ENCODE peak calls at places on chromosomes 4 and X, in five cellular contexts. J, G, O, W and C are unnamed samples.

GRCh38 chr4:24312261-24312913 is 272.0 kb downstream of the DHX15 start:
- DNase-seq in J (no peak), O (no peak), W (no peak), G (no peak), C (no peak)

GRCh38 chrX:13499736-13500135 is 69.7 kb upstream of the EGFL6 start:
- DNase-seq in G (no peak), J (no peak), W (no peak), O (no peak), C (no peak)

GRCh38 chrX:41862562-41863184 is 60.7 kb downstream of the CASK start:
- DNase-seq in O (peak; percentile 5), G (no peak), J (no peak), W (no peak), C (no peak)

GRCh38 chrX:139842326-139843175 is 90.3 kb downstream of the ATP11C start:
- DNase-seq in J (no peak), O (no peak), W (no peak), G (no peak), C (no peak)

GRCh38 chr4:83320548-83320947 is 14.1 kb downstream of the HPSE start:
- DNase-seq in W (no peak), O (no peak), J (no peak), G (peak; percentile 28), C (no peak)

GRCh38 chrX:19889582-19890342 is 2.4 kb upstream of the SH3KBP1 start:
- DNase-seq in J (no peak), G (no peak), W (no peak), O (peak; percentile 69), C (peak; percentile 47)

GRCh38 chr4:19772581-19772980 is 479.1 kb upstream of the SLIT2 start:
- DNase-seq in O (no peak), G (no peak), W (no peak), J (no peak), C (peak; percentile 52)

GRCh38 chr4:83009529-83009928 is 1.1 kb downstream of the LIN54 start:
- DNase-seq in J (no peak), W (no peak), O (no peak), G (no peak), C (no peak)

GRCh38 chr4:98994474-98995182 is 893 bp upstream of the METAP1 start:
- DNase-seq in J (no peak), G (no peak), W (no peak), O (no peak), C (peak; percentile 18)

GRCh38 chr4:27828843-27829242 is 968.2 kb downstream of the STIM2 start:
- DNase-seq in O (no peak), G (no peak), W (no peak), J (peak; percentile 17), C (no peak)

GRCh38 chr4:128566688-128567087 is 242.8 kb upstream of the JADE1 start:
- DNase-seq in W (no peak), O (no peak), G (no peak), J (no peak), C (no peak)

GRCh38 chrX:53445977-53446376 is 11.8 kb upstream of the HSD17B10 start:
- DNase-seq in G (peak; percentile 44), J (peak; percentile 76), O (peak; percentile 51), W (no peak), C (peak; percentile 45)

GRCh38 chrX:55593756-55594257 is 29.4 kb upstream of the FOXR2 start:
- DNase-seq in J (no peak), W (no peak), G (no peak), O (no peak), C (no peak)

GRCh38 chrX:36957425-36958328 is 50.5 kb upstream of the FAM47C start:
- DNase-seq in G (peak; percentile 44), O (peak; percentile 70), J (peak; percentile 60), W (no peak), C (peak; percentile 79)

GRCh38 chrX:114508836-114509235 is 75.0 kb upstream of the HTR2C start:
- DNase-seq in W (no peak), G (no peak), O (no peak), J (no peak), C (no peak)

GRCh38 chr4:141350122-141350904 is 129.6 kb downstream of the ZNF330 start:
- DNase-seq in G (peak; percentile 45), O (peak; percentile 41), J (no peak), W (peak; percentile 17), C (no peak)

GRCh38 chr4:79872738-79873137 is 200.3 kb downstream of the ANTXR2 start:
- DNase-seq in G (no peak), O (no peak), W (no peak), J (no peak), C (no peak)

GRCh38 chr4:653080-653821 is 20.8 kb downstream of the ATP5ME start:
- DNase-seq in W (no peak), O (no peak), J (no peak), G (no peak), C (no peak)

GRCh38 chrX:95823796-95824195 is 860.8 kb upstream of the DIAPH2 start:
- DNase-seq in J (no peak), O (no peak), G (no peak), W (no peak), C (no peak)

GRCh38 chrX:25196221-25196620 is 180.5 kb upstream of the ARX start:
- DNase-seq in W (no peak), G (no peak), O (no peak), J (no peak), C (no peak)

GRCh38 chr4:24792552-24792951 is 2.8 kb upstream of the SOD3 start:
- DNase-seq in O (no peak), G (no peak), J (no peak), W (no peak), C (no peak)

GRCh38 chr4:54318904-54319303 is 89.8 kb downstream of the PDGFRA start:
- DNase-seq in O (peak; percentile 75), G (no peak), J (peak; percentile 84), W (no peak), C (peak; percentile 61)

DNA sequence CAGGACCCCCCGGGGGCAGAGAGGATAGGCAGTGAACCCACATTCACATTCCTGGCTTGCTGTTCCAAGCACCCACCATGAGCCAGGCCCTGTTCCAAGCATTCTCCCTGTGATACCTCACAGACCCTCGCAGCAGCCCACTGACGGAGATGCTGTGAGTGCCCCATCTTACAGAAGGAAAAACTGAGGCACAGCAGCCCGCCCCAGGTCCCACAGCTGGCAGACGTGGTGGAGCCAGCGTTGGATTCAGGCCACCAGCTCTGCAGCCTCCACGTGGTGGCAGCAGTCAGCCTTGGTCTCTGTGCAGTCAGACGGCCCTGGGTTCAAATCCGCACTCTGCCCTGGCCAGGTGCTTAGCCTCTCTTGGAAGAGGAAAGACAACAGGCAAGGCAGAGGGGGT is 16.8 kb downstream of the MAN2B2 start:
- DNase-seq in W (no peak), O (no peak), J (no peak), G (no peak), C (no peak)
- TF ChIP-seq CTCF in W (no peak), O (no peak), J (peak; percentile 50), G (no peak), C (no peak)

GRCh38 chr4:37245391-37245954 is 930 bp downstream of the NWD2 start:
- DNase-seq in J (peak; percentile 57), W (no peak), O (no peak), G (no peak), C (no peak)

GRCh38 chr4:37244583-37245390 is at the start of gene NWD2:
- DNase-seq in J (peak; percentile 55), W (no peak), G (no peak), O (peak; percentile 60), C (peak; percentile 62)

GRCh38 chr4:37243061-37243460 is 1.5 kb upstream of the NWD2 start:
- DNase-seq in W (no peak), J (peak; percentile 59), G (no peak), O (peak; percentile 8), C (no peak)

GRCh38 chr4:37243722-37244582 is 591 bp upstream of the NWD2 start:
- DNase-seq in J (peak; percentile 83), G (no peak), W (no peak), O (peak; percentile 22), C (peak; percentile 1)

DNA sequence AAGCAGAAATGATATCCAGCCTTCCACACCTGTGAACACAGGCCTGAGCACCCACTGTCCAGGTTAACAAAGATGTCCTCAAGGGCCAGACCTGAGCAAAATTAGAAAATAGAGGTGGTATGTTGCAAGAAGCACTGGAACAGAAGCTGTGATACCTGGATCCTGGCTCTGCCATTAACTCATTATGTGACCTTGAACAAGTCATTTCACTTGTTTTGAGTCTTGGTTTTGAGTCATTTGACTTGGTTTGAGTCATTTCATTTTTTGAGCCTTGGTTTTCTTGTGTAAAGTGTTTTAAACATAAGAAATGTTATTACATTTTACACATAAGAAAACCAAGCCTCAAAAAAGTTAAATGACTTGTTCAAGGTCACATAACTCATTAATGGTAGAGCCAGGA is 2.9 kb upstream of the NWD2 start:
- DNase-seq in J (no peak), W (no peak), G (no peak), O (no peak), C (no peak)
- H3K27me3 ChIP-seq in J (peaks cover 83% of the 10 kb centered on the region), W (peaks cover 19% of the 10 kb centered on the region), G (peaks cover 65% of the 10 kb centered on the region), O (peaks cover 81% of the 10 kb centered on the region), C (peaks cover 75% of the 10 kb centered on the region)

DNA sequence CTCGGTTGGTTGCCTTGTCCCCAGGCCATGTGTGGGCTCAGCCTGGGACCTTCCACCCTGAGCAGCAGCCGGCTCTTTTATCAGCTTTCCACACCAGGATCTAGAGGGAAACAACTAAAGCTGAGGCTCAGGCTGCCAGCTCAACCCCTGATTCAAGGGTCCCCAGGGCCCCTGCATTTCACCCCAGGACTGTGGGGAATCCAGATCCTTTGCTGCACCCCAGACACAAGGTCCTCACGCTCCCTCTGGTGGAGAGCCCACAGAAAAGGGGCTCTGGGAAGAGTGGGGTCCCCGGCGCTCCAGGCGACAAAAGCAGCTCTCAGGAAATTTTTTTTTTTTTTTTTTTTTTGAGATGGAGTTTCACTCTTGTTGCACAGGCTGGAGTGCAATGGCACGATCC is 64.3 kb downstream of the ZFYVE28 start:
- DNase-seq in W (no peak), J (peak; percentile 67), O (no peak), G (no peak), C (no peak)
- TF ChIP-seq CTCF in W (no peak), J (peak; percentile 70), O (peak; percentile 29), G (no peak), C (peak; percentile 51)

DNA sequence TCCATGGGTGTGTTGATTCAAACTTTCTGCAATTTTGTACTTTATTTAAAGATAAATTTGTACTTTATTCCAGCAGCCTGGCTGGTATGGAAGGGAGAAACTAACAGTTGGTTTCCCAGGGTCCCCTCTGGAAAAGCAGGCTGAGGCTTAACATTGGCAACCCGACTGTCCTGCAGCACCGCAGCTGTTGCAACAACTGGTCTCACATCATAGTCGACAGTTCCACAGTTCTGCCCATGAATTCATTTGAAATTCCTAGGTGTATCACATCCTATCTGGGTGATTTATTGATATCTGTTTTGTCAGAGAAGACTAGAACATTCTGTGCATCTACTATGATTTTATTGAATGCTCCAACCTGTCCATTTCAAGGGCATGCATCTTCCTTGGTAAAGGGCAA is 98.8 kb upstream of the GATB start:
- DNase-seq in W (no peak), G (no peak), O (no peak), J (no peak), C (no peak)
- H3K27me3 ChIP-seq in W (no peaks in the 10 kb centered on the region), G (no peaks in the 10 kb centered on the region), O (no peaks in the 10 kb centered on the region), J (no peaks in the 10 kb centered on the region), C (no peaks in the 10 kb centered on the region)